ENCODE peak calls at places on chromosomes 11 and 22, in eight cellular contexts. One of them, this sample, is unnamed.

GRCh38 chr22:38730411-38730871 is 24.7 kb downstream of the GTPBP1 start:
- DNase-seq in C1 segment of cervical spinal cord: no peak
- DNase-seq in AG20443: no peak
- DNase-seq in progenitor cell of endocrine pancreas: no peak
- DNase-seq in NCI-H446: no peak
- DNase-seq in stomach: no peak
- DNase-seq in stimulated activated effector memory CD8-positive, alpha-beta T cell treated with anti-CD3 and anti-CD28 coated beads, Interleukin-12 subunit alpha, Interleukin-12 subunit beta, amount 100 ng/mL, for 72 hours: no peak
- DNase-seq in stimulated activated naive CD8-positive, alpha-beta T cell treated with anti-CD3 and anti-CD28 coated beads, Interleukin-15, Interleukin-2, amounts not matched to agents 100 U/mL and 50 U/mL, for 24 hours: no peak
- DNase-seq in this sample: no peak

GRCh38 chr11:2929880-2930704 is 872 bp upstream of the PHLDA2 start:
- DNase-seq in C1 segment of cervical spinal cord: no peak
- DNase-seq in AG20443: no peak
- DNase-seq in progenitor cell of endocrine pancreas: no peak
- DNase-seq in NCI-H446: no peak
- DNase-seq in stomach: peak
- DNase-seq in stimulated activated effector memory CD8-positive, alpha-beta T cell treated with anti-CD3 and anti-CD28 coated beads, Interleukin-12 subunit alpha, Interleukin-12 subunit beta, amount 100 ng/mL, for 72 hours: peak
- DNase-seq in stimulated activated naive CD8-positive, alpha-beta T cell treated with anti-CD3 and anti-CD28 coated beads, Interleukin-15, Interleukin-2, amounts not matched to agents 100 U/mL and 50 U/mL, for 24 hours: peak
- DNase-seq in this sample: no peak

GRCh38 chr22:24526191-24526590 is 28.7 kb downstream of the GUCD1 start:
- DNase-seq in C1 segment of cervical spinal cord: no peak
- DNase-seq in AG20443: no peak
- DNase-seq in progenitor cell of endocrine pancreas: no peak
- DNase-seq in NCI-H446: no peak
- DNase-seq in stomach: no peak
- DNase-seq in stimulated activated effector memory CD8-positive, alpha-beta T cell treated with anti-CD3 and anti-CD28 coated beads, Interleukin-12 subunit alpha, Interleukin-12 subunit beta, amount 100 ng/mL, for 72 hours: no peak
- DNase-seq in stimulated activated naive CD8-positive, alpha-beta T cell treated with anti-CD3 and anti-CD28 coated beads, Interleukin-15, Interleukin-2, amounts not matched to agents 100 U/mL and 50 U/mL, for 24 hours: no peak
- DNase-seq in this sample: no peak

GRCh38 chr22:25062378-25063095 is 110.0 kb downstream of the KIAA1671 start:
- DNase-seq in C1 segment of cervical spinal cord: no peak
- DNase-seq in AG20443: no peak
- DNase-seq in progenitor cell of endocrine pancreas: no peak
- DNase-seq in NCI-H446: no peak
- DNase-seq in stomach: no peak
- DNase-seq in stimulated activated effector memory CD8-positive, alpha-beta T cell treated with anti-CD3 and anti-CD28 coated beads, Interleukin-12 subunit alpha, Interleukin-12 subunit beta, amount 100 ng/mL, for 72 hours: no peak
- DNase-seq in stimulated activated naive CD8-positive, alpha-beta T cell treated with anti-CD3 and anti-CD28 coated beads, Interleukin-15, Interleukin-2, amounts not matched to agents 100 U/mL and 50 U/mL, for 24 hours: peak
- DNase-seq in this sample: peak

GRCh38 chr11:33350287-33350686 is 93.1 kb downstream of the HIPK3 start:
- DNase-seq in C1 segment of cervical spinal cord: no peak
- DNase-seq in AG20443: no peak
- DNase-seq in progenitor cell of endocrine pancreas: no peak
- DNase-seq in NCI-H446: no peak
- DNase-seq in stomach: no peak
- DNase-seq in stimulated activated effector memory CD8-positive, alpha-beta T cell treated with anti-CD3 and anti-CD28 coated beads, Interleukin-12 subunit alpha, Interleukin-12 subunit beta, amount 100 ng/mL, for 72 hours: no peak
- DNase-seq in stimulated activated naive CD8-positive, alpha-beta T cell treated with anti-CD3 and anti-CD28 coated beads, Interleukin-15, Interleukin-2, amounts not matched to agents 100 U/mL and 50 U/mL, for 24 hours: no peak
- DNase-seq in this sample: no peak

GRCh38 chr11:132992838-132993680 is 539.2 kb downstream of the OPCML start:
- DNase-seq in C1 segment of cervical spinal cord: peak
- DNase-seq in AG20443: peak
- DNase-seq in progenitor cell of endocrine pancreas: no peak
- DNase-seq in NCI-H446: no peak
- DNase-seq in stomach: no peak
- DNase-seq in stimulated activated effector memory CD8-positive, alpha-beta T cell treated with anti-CD3 and anti-CD28 coated beads, Interleukin-12 subunit alpha, Interleukin-12 subunit beta, amount 100 ng/mL, for 72 hours: no peak
- DNase-seq in stimulated activated naive CD8-positive, alpha-beta T cell treated with anti-CD3 and anti-CD28 coated beads, Interleukin-15, Interleukin-2, amounts not matched to agents 100 U/mL and 50 U/mL, for 24 hours: no peak
- DNase-seq in this sample: no peak

GRCh38 chr11:76910620-76911414 is 50.1 kb downstream of the ACER3 start:
- DNase-seq in C1 segment of cervical spinal cord: no peak
- DNase-seq in AG20443: peak
- DNase-seq in progenitor cell of endocrine pancreas: no peak
- DNase-seq in NCI-H446: no peak
- DNase-seq in stomach: no peak
- DNase-seq in stimulated activated effector memory CD8-positive, alpha-beta T cell treated with anti-CD3 and anti-CD28 coated beads, Interleukin-12 subunit alpha, Interleukin-12 subunit beta, amount 100 ng/mL, for 72 hours: no peak
- DNase-seq in stimulated activated naive CD8-positive, alpha-beta T cell treated with anti-CD3 and anti-CD28 coated beads, Interleukin-15, Interleukin-2, amounts not matched to agents 100 U/mL and 50 U/mL, for 24 hours: no peak
- DNase-seq in this sample: no peak

GRCh38 chr11:68090706-68091105 is 30.5 kb downstream of the CHKA start:
- DNase-seq in C1 segment of cervical spinal cord: peak
- DNase-seq in AG20443: no peak
- DNase-seq in progenitor cell of endocrine pancreas: no peak
- DNase-seq in NCI-H446: no peak
- DNase-seq in stomach: no peak
- DNase-seq in stimulated activated effector memory CD8-positive, alpha-beta T cell treated with anti-CD3 and anti-CD28 coated beads, Interleukin-12 subunit alpha, Interleukin-12 subunit beta, amount 100 ng/mL, for 72 hours: no peak
- DNase-seq in stimulated activated naive CD8-positive, alpha-beta T cell treated with anti-CD3 and anti-CD28 coated beads, Interleukin-15, Interleukin-2, amounts not matched to agents 100 U/mL and 50 U/mL, for 24 hours: no peak
- DNase-seq in this sample: no peak

GRCh38 chr11:126990716-126991480 is 9.7 kb downstream of the KIRREL3 start:
- DNase-seq in C1 segment of cervical spinal cord: no peak
- DNase-seq in AG20443: peak
- DNase-seq in progenitor cell of endocrine pancreas: no peak
- DNase-seq in NCI-H446: no peak
- DNase-seq in stomach: no peak
- DNase-seq in stimulated activated effector memory CD8-positive, alpha-beta T cell treated with anti-CD3 and anti-CD28 coated beads, Interleukin-12 subunit alpha, Interleukin-12 subunit beta, amount 100 ng/mL, for 72 hours: no peak
- DNase-seq in stimulated activated naive CD8-positive, alpha-beta T cell treated with anti-CD3 and anti-CD28 coated beads, Interleukin-15, Interleukin-2, amounts not matched to agents 100 U/mL and 50 U/mL, for 24 hours: no peak
- DNase-seq in this sample: no peak

GRCh38 chr22:19429950-19430889 is 1.3 kb downstream of the HIRA start:
- DNase-seq in C1 segment of cervical spinal cord: no peak
- DNase-seq in AG20443: peak
- DNase-seq in progenitor cell of endocrine pancreas: no peak
- DNase-seq in NCI-H446: peak
- DNase-seq in stomach: peak
- DNase-seq in stimulated activated effector memory CD8-positive, alpha-beta T cell treated with anti-CD3 and anti-CD28 coated beads, Interleukin-12 subunit alpha, Interleukin-12 subunit beta, amount 100 ng/mL, for 72 hours: no peak
- DNase-seq in stimulated activated naive CD8-positive, alpha-beta T cell treated with anti-CD3 and anti-CD28 coated beads, Interleukin-15, Interleukin-2, amounts not matched to agents 100 U/mL and 50 U/mL, for 24 hours: peak
- DNase-seq in this sample: peak

GRCh38 chr22:41660416-41660815 is 28.3 kb downstream of the SNU13 start:
- DNase-seq in C1 segment of cervical spinal cord: no peak
- DNase-seq in AG20443: no peak
- DNase-seq in progenitor cell of endocrine pancreas: no peak
- DNase-seq in NCI-H446: no peak
- DNase-seq in stomach: no peak
- DNase-seq in stimulated activated effector memory CD8-positive, alpha-beta T cell treated with anti-CD3 and anti-CD28 coated beads, Interleukin-12 subunit alpha, Interleukin-12 subunit beta, amount 100 ng/mL, for 72 hours: no peak
- DNase-seq in stimulated activated naive CD8-positive, alpha-beta T cell treated with anti-CD3 and anti-CD28 coated beads, Interleukin-15, Interleukin-2, amounts not matched to agents 100 U/mL and 50 U/mL, for 24 hours: no peak
- DNase-seq in this sample: no peak

GRCh38 chr22:22431271-22432220 is 77.0 kb downstream of the ZNF280B start:
- DNase-seq in C1 segment of cervical spinal cord: peak
- DNase-seq in AG20443: peak
- DNase-seq in progenitor cell of endocrine pancreas: peak
- DNase-seq in NCI-H446: peak
- DNase-seq in stomach: peak
- DNase-seq in stimulated activated effector memory CD8-positive, alpha-beta T cell treated with anti-CD3 and anti-CD28 coated beads, Interleukin-12 subunit alpha, Interleukin-12 subunit beta, amount 100 ng/mL, for 72 hours: peak
- DNase-seq in stimulated activated naive CD8-positive, alpha-beta T cell treated with anti-CD3 and anti-CD28 coated beads, Interleukin-15, Interleukin-2, amounts not matched to agents 100 U/mL and 50 U/mL, for 24 hours: peak
- DNase-seq in this sample: peak

GRCh38 chr11:1834132-1834610 is 619 bp upstream of the SYT8 start:
- DNase-seq in C1 segment of cervical spinal cord: no peak
- DNase-seq in AG20443: no peak
- DNase-seq in progenitor cell of endocrine pancreas: no peak
- DNase-seq in NCI-H446: no peak
- DNase-seq in stomach: peak
- DNase-seq in stimulated activated effector memory CD8-positive, alpha-beta T cell treated with anti-CD3 and anti-CD28 coated beads, Interleukin-12 subunit alpha, Interleukin-12 subunit beta, amount 100 ng/mL, for 72 hours: no peak
- DNase-seq in stimulated activated naive CD8-positive, alpha-beta T cell treated with anti-CD3 and anti-CD28 coated beads, Interleukin-15, Interleukin-2, amounts not matched to agents 100 U/mL and 50 U/mL, for 24 hours: no peak
- DNase-seq in this sample: no peak

GRCh38 chr22:39928556-39929401 is 27.9 kb downstream of the GRAP2 start:
- DNase-seq in C1 segment of cervical spinal cord: no peak
- DNase-seq in AG20443: no peak
- DNase-seq in progenitor cell of endocrine pancreas: no peak
- DNase-seq in NCI-H446: no peak
- DNase-seq in stomach: no peak
- DNase-seq in stimulated activated effector memory CD8-positive, alpha-beta T cell treated with anti-CD3 and anti-CD28 coated beads, Interleukin-12 subunit alpha, Interleukin-12 subunit beta, amount 100 ng/mL, for 72 hours: no peak
- DNase-seq in stimulated activated naive CD8-positive, alpha-beta T cell treated with anti-CD3 and anti-CD28 coated beads, Interleukin-15, Interleukin-2, amounts not matched to agents 100 U/mL and 50 U/mL, for 24 hours: peak
- DNase-seq in this sample: no peak

GRCh38 chr22:34709641-34710040 is 356.3 kb upstream of the ISX start:
- DNase-seq in C1 segment of cervical spinal cord: no peak
- DNase-seq in AG20443: no peak
- DNase-seq in progenitor cell of endocrine pancreas: no peak
- DNase-seq in NCI-H446: no peak
- DNase-seq in stomach: no peak
- DNase-seq in stimulated activated effector memory CD8-positive, alpha-beta T cell treated with anti-CD3 and anti-CD28 coated beads, Interleukin-12 subunit alpha, Interleukin-12 subunit beta, amount 100 ng/mL, for 72 hours: no peak
- DNase-seq in stimulated activated naive CD8-positive, alpha-beta T cell treated with anti-CD3 and anti-CD28 coated beads, Interleukin-15, Interleukin-2, amounts not matched to agents 100 U/mL and 50 U/mL, for 24 hours: no peak
- DNase-seq in this sample: no peak

GRCh38 chr11:2885017-2885675 is 429 bp downstream of the CDKN1C start:
- DNase-seq in C1 segment of cervical spinal cord: peak
- DNase-seq in AG20443: peak
- DNase-seq in progenitor cell of endocrine pancreas: no peak
- DNase-seq in NCI-H446: no peak
- DNase-seq in stomach: peak
- DNase-seq in stimulated activated effector memory CD8-positive, alpha-beta T cell treated with anti-CD3 and anti-CD28 coated beads, Interleukin-12 subunit alpha, Interleukin-12 subunit beta, amount 100 ng/mL, for 72 hours: no peak
- DNase-seq in stimulated activated naive CD8-positive, alpha-beta T cell treated with anti-CD3 and anti-CD28 coated beads, Interleukin-15, Interleukin-2, amounts not matched to agents 100 U/mL and 50 U/mL, for 24 hours: peak
- DNase-seq in this sample: peak

GRCh38 chr11:11992257-11992690 is 16.2 kb downstream of the DKK3 start:
- DNase-seq in C1 segment of cervical spinal cord: no peak
- DNase-seq in AG20443: no peak
- DNase-seq in progenitor cell of endocrine pancreas: no peak
- DNase-seq in NCI-H446: no peak
- DNase-seq in stomach: peak
- DNase-seq in stimulated activated effector memory CD8-positive, alpha-beta T cell treated with anti-CD3 and anti-CD28 coated beads, Interleukin-12 subunit alpha, Interleukin-12 subunit beta, amount 100 ng/mL, for 72 hours: no peak
- DNase-seq in stimulated activated naive CD8-positive, alpha-beta T cell treated with anti-CD3 and anti-CD28 coated beads, Interleukin-15, Interleukin-2, amounts not matched to agents 100 U/mL and 50 U/mL, for 24 hours: no peak
- DNase-seq in this sample: no peak

This sample was measured in CD4-positive, CD25-positive, alpha-beta regulatory T cell.